ENCODE peak calls at places on chromosome 16, in seven cellular contexts. J, A, S, Q, K, T and G are unnamed samples.

GRCh38 chr16:27444470-27444869 is 42.5 kb downstream of the IL21R start:
- DNase-seq in J (no peak), A (no peak), S (no peak), Q (no peak), K (no peak), T (no peak), G (no peak)

GRCh38 chr16:85590506-85590832 is 22.7 kb upstream of the GSE1 start:
- DNase-seq in J (no peak), A (no peak), S (no peak), Q (no peak), K (no peak), T (no peak), G (no peak)

GRCh38 chr16:61435356-61435755 is 600.9 kb downstream of the CDH8 start:
- DNase-seq in J (no peak), A (no peak), S (no peak), Q (no peak), K (no peak), T (no peak), G (no peak)

GRCh38 chr16:77637939-77638338 is 84.4 kb upstream of the NUDT7 start:
- DNase-seq in J (no peak), A (no peak), S (no peak), Q (no peak), K (no peak), T (no peak), G (no peak)

GRCh38 chr16:87956169-87956770 is 5.0 kb downstream of the BANP start:
- DNase-seq in J (no peak), A (no peak), S (no peak), Q (no peak), K (no peak), T (no peak), G (no peak)

GRCh38 chr16:72905581-72905980 is 142.3 kb downstream of the ZFHX3 start:
- DNase-seq in J (no peak), A (peak), S (no peak), Q (no peak), K (peak), T (peak), G (peak)

GRCh38 chr16:626787-627457 is 3.9 kb upstream of the WFIKKN1 start:
- DNase-seq in J (peak), A (peak), S (no peak), Q (no peak), K (peak), T (peak), G (peak)

GRCh38 chr16:1787056-1787321 is 4.2 kb downstream of the NUBP2 start:
- DNase-seq in J (no peak), A (no peak), S (no peak), Q (no peak), K (no peak), T (no peak), G (no peak)

GRCh38 chr16:27728691-27729090 is 178.7 kb downstream of the KATNIP start:
- DNase-seq in J (no peak), A (peak), S (no peak), Q (no peak), K (peak), T (no peak), G (no peak)

GRCh38 chr16:58235663-58236062 is 37.8 kb upstream of the CSNK2A2 start:
- DNase-seq in J (no peak), A (no peak), S (no peak), Q (no peak), K (no peak), T (no peak), G (no peak)

GRCh38 chr16:88700636-88701482 is 5.3 kb downstream of the RNF166 start:
- DNase-seq in J (peak), A (no peak), S (peak), Q (peak), K (no peak), T (peak), G (no peak)

GRCh38 chr16:84735846-84736586 is 36.2 kb downstream of the USP10 start:
- DNase-seq in J (no peak), A (peak), S (peak), Q (no peak), K (no peak), T (no peak), G (no peak)

GRCh38 chr16:84484579-84485254 is 19.7 kb downstream of the MEAK7 start:
- DNase-seq in J (peak), A (peak), S (peak), Q (peak), K (no peak), T (peak), G (no peak)

GRCh38 chr16:19879241-19879792 is 5.3 kb downstream of the GPRC5B start:
- DNase-seq in J (no peak), A (no peak), S (peak), Q (peak), K (peak), T (no peak), G (peak)

GRCh38 chr16:29744541-29745101 is 1.2 kb downstream of the C16orf54 start:
- DNase-seq in J (no peak), A (no peak), S (no peak), Q (no peak), K (no peak), T (no peak), G (no peak)

GRCh38 chr16:66478733-66479511 is 51.8 kb downstream of the BEAN1 start:
- DNase-seq in J (peak), A (peak), S (peak), Q (no peak), K (peak), T (no peak), G (peak)

GRCh38 chr16:75660321-75660720 is 12.7 kb downstream of the TERF2IP start:
- DNase-seq in J (no peak), A (no peak), S (no peak), Q (peak), K (no peak), T (no peak), G (no peak)

GRCh38 chr16:69613283-69614154 is 47.8 kb downstream of the NFAT5 start:
- DNase-seq in J (no peak), A (peak), S (no peak), Q (no peak), K (peak), T (no peak), G (peak)

GRCh38 chr16:85056211-85056748 is 28.7 kb downstream of the KIAA0513 start:
- DNase-seq in J (peak), A (no peak), S (no peak), Q (no peak), K (no peak), T (peak), G (no peak)

GRCh38 chr16:1296688-1297412 is 12.6 kb upstream of the UBE2I start:
- DNase-seq in J (no peak), A (peak), S (peak), Q (no peak), K (peak), T (no peak), G (peak)

GRCh38 chr16:4017807-4018206 is 98.4 kb downstream of the ADCY9 start:
- DNase-seq in J (no peak), A (no peak), S (peak), Q (no peak), K (no peak), T (no peak), G (no peak)

GRCh38 chr16:87874639-87875472 is 5.5 kb upstream of the SLC7A5 start:
- DNase-seq in J (no peak), A (no peak), S (no peak), Q (no peak), K (no peak), T (no peak), G (no peak)

GRCh38 chr16:54116126-54116525 is 170.5 kb downstream of the IRX3 start:
- DNase-seq in J (no peak), A (peak), S (no peak), Q (no peak), K (no peak), T (no peak), G (no peak)

GRCh38 chr16:64391009-64391663 is 730.7 kb downstream of the CDH11 start:
- DNase-seq in J (peak), A (peak), S (no peak), Q (no peak), K (peak), T (no peak), G (no peak)

GRCh38 chr16:71364306-71364705 is 5.8 kb downstream of the CALB2 start:
- DNase-seq in J (no peak), A (no peak), S (no peak), Q (no peak), K (no peak), T (no peak), G (no peak)

GRCh38 chr16:17470871-17471744 is at the start of gene XYLT1:
- DNase-seq in J (peak), A (peak), S (peak), Q (peak), K (peak), T (no peak), G (peak)

GRCh38 chr16:81394966-81395655 is 49.5 kb upstream of the CMIP start:
- DNase-seq in J (no peak), A (no peak), S (peak), Q (no peak), K (no peak), T (no peak), G (no peak)

GRCh38 chr16:65125322-65125721 is 3.5 kb upstream of the CDH11 start:
- DNase-seq in J (no peak), A (no peak), S (no peak), Q (no peak), K (no peak), T (no peak), G (no peak)

GRCh38 chr16:55323637-55324490 is at the start of gene IRX6:
- DNase-seq in J (peak), A (peak), S (peak), Q (no peak), K (no peak), T (no peak), G (peak)

GRCh38 chr16:4517812-4518211 is 20.8 kb downstream of the CDIP1 start:
- DNase-seq in J (peak), A (peak), S (peak), Q (no peak), K (no peak), T (peak), G (no peak)

GRCh38 chr16:87619360-87620200 is 17.3 kb downstream of the JPH3 start:
- DNase-seq in J (no peak), A (no peak), S (no peak), Q (no peak), K (no peak), T (no peak), G (no peak)

GRCh38 chr16:4798456-4798855 is 3.3 kb downstream of the SMIM22 start:
- DNase-seq in J (no peak), A (no peak), S (no peak), Q (no peak), K (no peak), T (no peak), G (no peak)

GRCh38 chr16:56506941-56507340 is 12.9 kb downstream of the BBS2 start:
- DNase-seq in J (peak), A (no peak), S (no peak), Q (no peak), K (no peak), T (no peak), G (no peak)

GRCh38 chr16:11159189-11159588 is 96.8 kb downstream of the SOCS1 start:
- DNase-seq in J (no peak), A (no peak), S (no peak), Q (no peak), K (no peak), T (no peak), G (no peak)

GRCh38 chr16:86778978-86779377 is 200.6 kb downstream of the FOXL1 start:
- DNase-seq in J (no peak), A (no peak), S (no peak), Q (no peak), K (no peak), T (no peak), G (no peak)